ENCODE peak calls at places on chromosomes 1 and 21, in nine cellular contexts. B is small intestine; S is left lung; V is A549; A is effector memory CD4-positive, alpha-beta T cell; H is aorta; M is K562; I is heart left ventricle; U is NT2/D1. D is an unnamed sample.

GRCh38 chr1:106747791-106748190 is 308.7 kb upstream of the PRMT6 start:
- DNase-seq in B (no peak), H (no peak), M (no peak), U (no peak), I (no peak), V (no peak), A (no peak), S (peak; percentile 44), D (no peak)

GRCh38 chr21:29181799-29182470 is 51.5 kb downstream of the MAP3K7CL start:
- DNase-seq in B (peak; percentile 60), M (no peak), S (no peak), H (no peak), U (no peak), V (peak; percentile 64), A (no peak), I (no peak), D (no peak)

GRCh38 chr1:197984273-197984672 is 67.1 kb downstream of the LHX9 start:
- DNase-seq in B (no peak), M (no peak), I (no peak), V (no peak), S (no peak), A (no peak), U (no peak), H (no peak), D (no peak)

GRCh38 chr1:86825294-86825693 is 88.6 kb downstream of the SELENOF start:
- DNase-seq in A (no peak), M (no peak), I (no peak), V (no peak), U (no peak), H (no peak), B (no peak), S (no peak), D (no peak)

GRCh38 chr1:94955767-94956632 is 29.1 kb upstream of the CNN3 start:
- DNase-seq in M (no peak), U (no peak), A (no peak), I (no peak), B (peak; percentile 86), S (no peak), V (no peak), H (no peak), D (no peak)

GRCh38 chr1:116203936-116204335 is 92.7 kb downstream of the MAB21L3 start:
- DNase-seq in B (no peak), A (no peak), I (no peak), S (no peak), U (no peak), M (no peak), V (no peak), H (no peak), D (no peak)

GRCh38 chr1:241716915-241717651 is 65.0 kb downstream of the WDR64 start:
- DNase-seq in I (no peak), U (no peak), S (no peak), V (no peak), H (no peak), M (no peak), A (no peak), B (no peak), D (no peak)

GRCh38 chr1:17069452-17070162 is 15.8 kb upstream of the SDHB start:
- DNase-seq in I (no peak), S (no peak), V (no peak), U (no peak), H (no peak), B (no peak), A (no peak), M (no peak), D (no peak)

GRCh38 chr1:25700626-25701025 is 84.0 kb downstream of the MAN1C1 start:
- DNase-seq in S (no peak), I (no peak), H (no peak), B (no peak), A (no peak), U (no peak), M (peak; percentile 62), V (no peak), D (no peak)

GRCh38 chr1:216778763-216779162 is 55.5 kb upstream of the ESRRG start:
- DNase-seq in U (no peak), M (no peak), I (no peak), H (no peak), A (no peak), B (no peak), S (no peak), V (no peak), D (no peak)

GRCh38 chr1:13430495-13430894 is 20.2 kb downstream of the PRAMEF20 start:
- DNase-seq in B (no peak), I (no peak), H (no peak), U (no peak), M (no peak), S (no peak), A (no peak), V (no peak), D (no peak)
- H3K9me3 ChIP-seq in B (no peaks in the 10 kb centered on the region), I (no peaks in the 10 kb centered on the region), H (peaks cover 1% of the 10 kb centered on the region), U (peaks cover 27% of the 10 kb centered on the region), M (no peaks in the 10 kb centered on the region), S (no peaks in the 10 kb centered on the region), A (no peaks in the 10 kb centered on the region), V (no peaks in the 10 kb centered on the region), D (no peaks in the 10 kb centered on the region)

GRCh38 chr1:28343405-28343804 is 14.6 kb downstream of the MED18 start:
- DNase-seq in H (no peak), U (no peak), A (no peak), S (no peak), B (no peak), V (peak; percentile 61), I (no peak), M (no peak), D (no peak)
- H3K9me3 ChIP-seq in H (no peaks in the 10 kb centered on the region), U (no peaks in the 10 kb centered on the region), A (no peaks in the 10 kb centered on the region), S (no peaks in the 10 kb centered on the region), B (no peaks in the 10 kb centered on the region), V (no peaks in the 10 kb centered on the region), I (no peaks in the 10 kb centered on the region), M (no peaks in the 10 kb centered on the region), D (no peaks in the 10 kb centered on the region)

GRCh38 chr1:83065952-83066727 is 932.8 kb downstream of the TTLL7 start:
- DNase-seq in A (no peak), H (no peak), U (no peak), M (no peak), S (no peak), I (no peak), V (no peak), B (no peak), D (no peak)
- H3K9me3 ChIP-seq in A (no peaks in the 10 kb centered on the region), H (peaks cover 2% of the 10 kb centered on the region), U (peaks cover 4% of the 10 kb centered on the region), M (no peaks in the 10 kb centered on the region), S (no peaks in the 10 kb centered on the region), I (no peaks in the 10 kb centered on the region), V (no peaks in the 10 kb centered on the region), B (no peaks in the 10 kb centered on the region), D (peaks cover 2% of the 10 kb centered on the region)

DNA sequence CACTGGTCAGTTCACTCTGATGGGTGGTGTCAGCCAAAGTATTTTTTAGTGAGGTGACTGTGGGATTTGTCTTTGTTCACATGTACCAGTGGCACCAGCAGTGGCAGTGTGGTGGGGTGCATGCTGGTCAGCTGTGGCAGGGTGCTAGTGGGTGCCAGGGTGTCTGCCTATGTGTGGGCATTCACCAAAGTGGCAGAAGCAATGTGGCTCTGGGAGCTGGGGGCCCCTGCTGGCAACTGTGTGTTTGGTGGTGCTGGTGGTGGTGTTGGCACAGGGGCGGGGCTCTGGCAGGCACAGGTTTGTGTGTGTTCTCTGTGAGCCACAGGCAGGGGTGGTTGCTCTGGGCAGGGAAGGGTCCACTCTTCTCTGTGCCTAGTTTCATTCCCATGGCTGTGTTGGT is 161.5 kb downstream of the CENPF start:
- DNase-seq in V (no peak), H (no peak), A (no peak), I (no peak), M (no peak), U (no peak), B (no peak), S (peak; percentile 49), D (no peak)
- H3K9me3 ChIP-seq in V (peaks cover 5% of the 10 kb centered on the region), H (peaks cover 6% of the 10 kb centered on the region), A (peaks cover 3% of the 10 kb centered on the region), I (peaks cover 46% of the 10 kb centered on the region), M (peaks cover 2% of the 10 kb centered on the region), U (peaks cover 13% of the 10 kb centered on the region), B (no peaks in the 10 kb centered on the region), S (peaks cover 55% of the 10 kb centered on the region), D (no peaks in the 10 kb centered on the region)

DNA sequence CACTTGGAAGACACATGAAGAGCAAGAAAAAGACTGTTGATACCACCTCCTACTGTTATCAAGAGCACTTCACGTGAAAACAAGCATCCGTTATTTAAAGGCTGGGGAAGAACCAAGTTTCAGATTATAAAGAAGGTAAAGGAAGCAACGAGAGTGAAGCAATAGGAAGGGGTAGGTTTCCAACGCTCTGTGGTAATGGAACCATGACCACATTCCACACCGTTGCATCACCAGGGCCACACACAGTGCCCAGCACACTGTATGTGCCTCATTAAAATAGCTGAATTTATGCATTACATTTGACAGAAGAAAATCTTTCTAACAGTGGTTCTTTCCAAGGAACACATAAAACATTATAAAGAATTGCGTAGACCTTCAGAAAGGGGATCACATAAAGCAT is 435.8 kb downstream of the MRPL39 start:
- DNase-seq in M (no peak), H (no peak), B (no peak), S (no peak), I (no peak), U (no peak), V (no peak), A (no peak), D (no peak)
- H3K9me3 ChIP-seq in M (no peaks in the 10 kb centered on the region), H (peaks cover 5% of the 10 kb centered on the region), B (peaks cover 2% of the 10 kb centered on the region), S (peaks cover 22% of the 10 kb centered on the region), I (peaks cover 14% of the 10 kb centered on the region), U (peaks cover 12% of the 10 kb centered on the region), V (no peaks in the 10 kb centered on the region), A (no peaks in the 10 kb centered on the region), D (no peaks in the 10 kb centered on the region)

DNA sequence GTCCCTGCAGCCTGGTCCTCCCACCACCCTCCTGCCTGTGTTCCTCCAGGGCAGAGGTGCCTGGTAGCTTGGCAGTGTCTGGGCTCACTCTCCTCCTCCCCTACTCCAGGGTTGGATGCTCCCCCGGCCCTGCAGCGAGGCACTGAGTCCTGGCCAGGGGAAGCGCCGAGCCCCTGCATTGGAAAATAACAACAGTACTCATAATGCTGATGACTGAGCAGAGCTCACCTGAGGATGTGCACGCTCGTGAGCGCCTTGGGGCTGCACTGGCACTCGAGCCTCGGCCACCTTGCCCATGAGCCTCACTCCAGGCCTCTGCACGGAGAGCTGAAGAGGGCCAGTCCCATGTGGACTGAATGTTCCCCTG is 6.0 kb upstream of the ACTRT2 start:
- DNase-seq in V (no peak), H (peak; percentile 31), B (no peak), M (no peak), I (no peak), U (no peak), A (no peak), S (peak; percentile 46), D (no peak)
- H3K9me3 ChIP-seq in V (no peaks in the 10 kb centered on the region), H (no peaks in the 10 kb centered on the region), B (no peaks in the 10 kb centered on the region), M (no peaks in the 10 kb centered on the region), I (no peaks in the 10 kb centered on the region), U (peaks cover 9% of the 10 kb centered on the region), A (no peaks in the 10 kb centered on the region), S (no peaks in the 10 kb centered on the region), D (no peaks in the 10 kb centered on the region)

D was measured in T-helper 17 cell.